ENCODE peak calls at places on chromosomes 5 and 9, in four cellular contexts. C, V, Y and X are unnamed samples.

GRCh38 chr5:148856424-148856823 is 30.0 kb downstream of the ADRB2 start:
- DNase-seq in C (no peak), V (no peak), Y (no peak), X (no peak)

GRCh38 chr5:38743562-38743961 is 102.2 kb upstream of the OSMR start:
- DNase-seq in V (no peak), C (no peak), Y (no peak), X (no peak)

GRCh38 chr9:122219856-122220672 is 8.7 kb downstream of the LHX6 start:
- DNase-seq in V (no peak), Y (no peak), C (no peak), X (peak; percentile 34)

GRCh38 chr5:150092159-150092787 is 5.9 kb upstream of the CSF1R start:
- DNase-seq in C (no peak), Y (no peak), V (no peak), X (no peak)

GRCh38 chr5:172144291-172144815 is 43.7 kb downstream of the STK10 start:
- DNase-seq in V (peak; percentile 84), C (no peak), Y (peak; percentile 67), X (no peak)

GRCh38 chr5:97547999-97548797 is 365.2 kb upstream of the RIOK2 start:
- DNase-seq in C (peak; percentile 42), Y (no peak), V (no peak), X (no peak)

GRCh38 chr9:76798527-76798926 is 34.3 kb downstream of the PCA3 start:
- DNase-seq in C (no peak), V (no peak), Y (no peak), X (no peak)

GRCh38 chr5:115309751-115310370 is 13.4 kb upstream of the CCDC112 start:
- DNase-seq in V (no peak), C (no peak), Y (peak; percentile 26), X (no peak)

GRCh38 chr5:77454123-77454522 is 38.0 kb downstream of the WDR41 start:
- DNase-seq in C (no peak), Y (no peak), V (peak; percentile 18), X (no peak)

GRCh38 chr9:130371196-130371966 is 73.4 kb upstream of the ASS1 start:
- DNase-seq in V (no peak), Y (no peak), C (no peak), X (no peak)

GRCh38 chr5:132050661-132051371 is 9.6 kb upstream of the IL3 start:
- DNase-seq in V (no peak), C (no peak), Y (no peak), X (no peak)

GRCh38 chr5:160959804-160960203 is 107.8 kb upstream of the ATP10B start:
- DNase-seq in V (no peak), C (peak; percentile 62), Y (no peak), X (no peak)

GRCh38 chr9:120781236-120781635 is 12.0 kb downstream of the FBXW2 start:
- DNase-seq in C (no peak), V (no peak), Y (no peak), X (no peak)

GRCh38 chr9:27558307-27558706 is 15.0 kb downstream of the C9orf72 start:
- DNase-seq in C (no peak), V (no peak), Y (no peak), X (no peak)

GRCh38 chr9:129174724-129175514 is 3.1 kb downstream of the IER5L start:
- DNase-seq in C (no peak), Y (peak; percentile 57), V (peak; percentile 74), X (peak; percentile 48)

GRCh38 chr5:31733365-31733764 is 94.4 kb downstream of the PDZD2 start:
- DNase-seq in V (no peak), C (no peak), Y (no peak), X (no peak)

GRCh38 chr5:89276566-89277305 is 393.8 kb upstream of the MEF2C start:
- DNase-seq in Y (no peak), V (no peak), C (no peak), X (no peak)

GRCh38 chr9:15306068-15306756 is 804 bp downstream of the TTC39B start:
- DNase-seq in C (no peak), Y (peak; percentile 59), V (no peak), X (peak; percentile 56)

GRCh38 chr5:106966686-106967315 is 703.9 kb downstream of the EFNA5 start:
- DNase-seq in Y (no peak), V (no peak), C (no peak), X (no peak)
- TF ChIP-seq ESRRA in Y (no peak), V (no peak), C (no peak), X (no peak)

GRCh38 chr5:93076096-93076495 is 504.9 kb downstream of the NR2F1-AS1 start:
- DNase-seq in Y (no peak), V (no peak), C (no peak), X (no peak)
- TF ChIP-seq ATF3 in Y (no peak), V (no peak), C (no peak), X (no peak)

DNA sequence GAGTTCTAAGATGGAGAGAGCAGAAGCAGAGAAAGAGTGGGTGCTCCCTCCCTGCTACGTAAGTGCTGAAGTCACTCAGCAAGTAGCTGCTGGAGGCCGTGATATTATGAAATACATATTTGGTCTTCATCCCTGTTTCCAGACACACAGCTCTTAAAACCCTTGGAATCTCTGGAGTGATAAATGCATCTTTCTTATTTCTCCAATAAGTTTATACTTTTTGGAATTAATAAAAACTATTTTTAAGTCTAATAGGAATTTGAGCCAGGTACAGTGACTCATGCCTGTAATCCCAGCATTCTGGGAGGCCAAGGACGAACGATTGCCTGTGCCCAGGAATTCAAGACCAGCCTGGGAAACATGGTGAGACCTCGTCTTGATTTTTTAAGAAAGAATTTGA is 60.6 kb downstream of the AUH start:
- DNase-seq in Y (no peak), C (no peak), V (no peak), X (no peak)
- TF ChIP-seq ESRRA in Y (no peak), C (no peak), V (no peak), X (no peak)

GRCh38 chr5:155620819-155621410 is 607.4 kb downstream of the KIF4B start:
- DNase-seq in Y (no peak), C (no peak), V (no peak), X (no peak)

GRCh38 chr5:155616779-155617392 is 603.3 kb downstream of the KIF4B start:
- DNase-seq in Y (peak; percentile 13), V (peak; percentile 47), C (no peak), X (peak; percentile 84)
- TF ChIP-seq ATF3 in Y (no peak), V (no peak), C (no peak), X (no peak)

GRCh38 chr9:133427658-133428348 is 5.6 kb downstream of the ADAMTS13 start:
- DNase-seq in C (no peak), Y (peak; percentile 62), V (no peak), X (no peak)

GRCh38 chr9:133429216-133429613 is 7.0 kb downstream of the ADAMTS13 start:
- DNase-seq in C (no peak), V (no peak), Y (no peak), X (peak; percentile 62)

GRCh38 chr9:133430244-133430643 is 8.1 kb downstream of the ADAMTS13 start:
- DNase-seq in Y (no peak), C (no peak), V (no peak), X (no peak)

GRCh38 chr9:133429641-133430161 is 7.5 kb downstream of the ADAMTS13 start:
- DNase-seq in Y (peak; percentile 21), V (peak; percentile 79), C (no peak), X (peak; percentile 88)

GRCh38 chr9:133428579-133429215 is 6.5 kb downstream of the ADAMTS13 start:
- DNase-seq in Y (peak; percentile 12), C (no peak), V (peak; percentile 69), X (peak; percentile 72)
- TF ChIP-seq ESRRA in Y (no peak), C (no peak), V (no peak), X (no peak)